ENCODE peak calls at places on chromosome 9, in four cellular contexts. U, N, J and V are unnamed samples.
A peak's percentile ranks its signal among the peaks of the same experiment; 100 is the strongest.

GRCh38 chr9:92291577-92291976 is 1.9 kb downstream of the IARS1 start:
- DNase-seq in N (no peak), J (no peak), U (no peak), V (no peak)

GRCh38 chr9:82208741-82209450 is 220.3 kb downstream of the SPATA31D1 start:
- DNase-seq in U (no peak), J (no peak), N (peak; percentile 8), V (no peak)

GRCh38 chr9:13386935-13387667 is 107.6 kb upstream of the MPDZ start:
- DNase-seq in N (peak; percentile 95), J (no peak), U (no peak), V (no peak)

GRCh38 chr9:111613436-111614040 is 14.1 kb upstream of the PTGR1 start:
- DNase-seq in U (no peak), J (no peak), N (no peak), V (no peak)

GRCh38 chr9:133591116-133591910 is 17.9 kb downstream of the FAM163B start:
- DNase-seq in U (no peak), J (no peak), N (no peak), V (no peak)

GRCh38 chr9:19320495-19320894 is 59.5 kb downstream of the RPS6 start:
- DNase-seq in J (no peak), N (peak; percentile 0), U (no peak), V (no peak)

GRCh38 chr9:88110026-88110425 is 28.2 kb downstream of the SPATA31C2 start:
- DNase-seq in U (no peak), N (no peak), J (no peak), V (no peak)

GRCh38 chr9:91992636-91993035 is 42.6 kb upstream of the ROR2 start:
- DNase-seq in N (peak; percentile 98), U (no peak), J (no peak), V (no peak)

GRCh38 chr9:74078647-74079046 is 418.5 kb upstream of the RORB start:
- DNase-seq in N (no peak), J (no peak), U (no peak), V (no peak)

GRCh38 chr9:78325343-78325742 is 28.4 kb downstream of the PSAT1 start:
- DNase-seq in J (no peak), U (no peak), N (peak; percentile 88), V (no peak)

GRCh38 chr9:3980771-3981170 is 319.1 kb downstream of the GLIS3 start:
- DNase-seq in J (no peak), U (no peak), N (peak; percentile 70), V (no peak)

GRCh38 chr9:19149230-19149629 is 21.9 kb upstream of the PLIN2 start:
- DNase-seq in J (no peak), U (no peak), N (peak; percentile 70), V (no peak)

GRCh38 chr9:69121155-69122085 is 52.7 kb upstream of the TJP2 start:
- DNase-seq in U (no peak), J (peak; percentile 13), N (peak; percentile 17), V (no peak)

GRCh38 chr9:71704806-71705205 is 63.5 kb downstream of the CEMIP2 start:
- DNase-seq in J (no peak), N (no peak), U (no peak), V (no peak)

GRCh38 chr9:37692622-37693221 is 42.0 kb downstream of the FRMPD1 start:
- DNase-seq in N (no peak), U (no peak), J (no peak), V (no peak)

GRCh38 chr9:83630938-83631457 is 8.1 kb downstream of the IDNK start:
- DNase-seq in J (no peak), U (no peak), N (no peak), V (no peak)

GRCh38 chr9:20524776-20525175 is 97.5 kb downstream of the MLLT3 start:
- DNase-seq in N (no peak), J (no peak), U (peak; percentile 12), V (no peak)

GRCh38 chr9:134738869-134739659 is 97.5 kb downstream of the COL5A1 start:
- DNase-seq in N (peak; percentile 52), U (peak; percentile 12), J (peak; percentile 30), V (no peak)

GRCh38 chr9:129509508-129509907 is 111.4 kb downstream of the C9orf50 start:
- DNase-seq in N (peak; percentile 79), U (no peak), J (no peak), V (no peak)

GRCh38 chr9:27204578-27204977 is 92.4 kb downstream of the EQTN start:
- DNase-seq in N (no peak), U (no peak), J (no peak), V (no peak)

GRCh38 chr9:70488098-70488792 is 73.8 kb upstream of the KLF9 start:
- DNase-seq in U (no peak), J (no peak), N (no peak), V (no peak)

GRCh38 chr9:121567142-121568100 is 67.8 kb upstream of the GGTA1 start:
- DNase-seq in J (no peak), N (no peak), U (no peak), V (no peak)

GRCh38 chr9:111039203-111039907 is 1.1 kb upstream of the LPAR1 start:
- DNase-seq in N (no peak), J (no peak), U (peak; percentile 23), V (no peak)

GRCh38 chr9:70218767-70219166 is 40.0 kb upstream of the SMC5 start:
- DNase-seq in N (peak; percentile 67), J (no peak), U (no peak), V (no peak)